ENCODE peak calls at places on chromosomes 4 and X, in six cellular contexts. One of them, this sample, is unnamed.
A peak's percentile ranks its signal among the peaks of the same experiment; 100 is the strongest.

GRCh38 chr4:84938316-84938715 is 28.2 kb downstream of the WDFY3 start:
- DNase-seq in IMR-90: peak; percentile 68
- DNase-seq in mesendoderm: no peak
- DNase-seq in heart right ventricle: peak; percentile 18
- DNase-seq in mucosa of descending colon: no peak
- DNase-seq in cardiac muscle cell: peak; percentile 78
- DNase-seq in this sample: no peak

GRCh38 chr4:24867766-24868296 is 45.0 kb downstream of the CCDC149 start:
- DNase-seq in IMR-90: no peak
- DNase-seq in mesendoderm: no peak
- DNase-seq in heart right ventricle: no peak
- DNase-seq in mucosa of descending colon: no peak
- DNase-seq in cardiac muscle cell: no peak
- DNase-seq in this sample: no peak

GRCh38 chr4:182448281-182449151 is 205.3 kb downstream of the TENM3 start:
- DNase-seq in IMR-90: peak; percentile 93
- DNase-seq in mesendoderm: peak; percentile 97
- DNase-seq in heart right ventricle: peak; percentile 80
- DNase-seq in mucosa of descending colon: peak; percentile 75
- DNase-seq in cardiac muscle cell: peak; percentile 93
- DNase-seq in this sample: peak; percentile 94

GRCh38 chr4:157014621-157015591 is 43.3 kb upstream of the PDGFC start:
- DNase-seq in IMR-90: peak; percentile 96
- DNase-seq in mesendoderm: peak; percentile 77
- DNase-seq in heart right ventricle: no peak
- DNase-seq in mucosa of descending colon: no peak
- DNase-seq in cardiac muscle cell: peak; percentile 92
- DNase-seq in this sample: no peak

GRCh38 chrX:143095841-143096240 is 70.1 kb downstream of the SPANXN4 start:
- DNase-seq in IMR-90: no peak
- DNase-seq in mesendoderm: no peak
- DNase-seq in heart right ventricle: no peak
- DNase-seq in mucosa of descending colon: no peak
- DNase-seq in cardiac muscle cell: no peak
- DNase-seq in this sample: no peak

GRCh38 chrX:120244735-120245498 is 5.7 kb upstream of the ZBTB33 start:
- DNase-seq in IMR-90: peak; percentile 71
- DNase-seq in mesendoderm: peak; percentile 92
- DNase-seq in heart right ventricle: peak; percentile 78
- DNase-seq in mucosa of descending colon: peak; percentile 75
- DNase-seq in cardiac muscle cell: peak; percentile 89
- DNase-seq in this sample: peak; percentile 83

GRCh38 chr4:145888393-145888792 is 50.2 kb downstream of the ZNF827 start:
- DNase-seq in IMR-90: no peak
- DNase-seq in mesendoderm: peak; percentile 82
- DNase-seq in heart right ventricle: no peak
- DNase-seq in mucosa of descending colon: no peak
- DNase-seq in cardiac muscle cell: no peak
- DNase-seq in this sample: no peak

GRCh38 chr4:66842401-66842800 is 702.9 kb downstream of the CENPC start:
- DNase-seq in IMR-90: no peak
- DNase-seq in mesendoderm: no peak
- DNase-seq in heart right ventricle: no peak
- DNase-seq in mucosa of descending colon: no peak
- DNase-seq in cardiac muscle cell: no peak
- DNase-seq in this sample: no peak

GRCh38 chr4:174318829-174319764 is 35.4 kb downstream of the CEP44 start:
- DNase-seq in IMR-90: peak; percentile 46
- DNase-seq in mesendoderm: peak; percentile 66
- DNase-seq in heart right ventricle: no peak
- DNase-seq in mucosa of descending colon: peak; percentile 13
- DNase-seq in cardiac muscle cell: peak; percentile 59
- DNase-seq in this sample: peak; percentile 53

GRCh38 chr4:1883583-1883982 is 12.4 kb downstream of the NSD2 start:
- DNase-seq in IMR-90: no peak
- DNase-seq in mesendoderm: no peak
- DNase-seq in heart right ventricle: no peak
- DNase-seq in mucosa of descending colon: no peak
- DNase-seq in cardiac muscle cell: peak; percentile 17
- DNase-seq in this sample: no peak

GRCh38 chrX:989959-990510 is 222.4 kb downstream of the CRLF2 start:
- DNase-seq in IMR-90: peak; percentile 56
- DNase-seq in mesendoderm: peak; percentile 70
- DNase-seq in heart right ventricle: peak; percentile 78
- DNase-seq in mucosa of descending colon: peak; percentile 8
- DNase-seq in cardiac muscle cell: peak; percentile 61
- DNase-seq in this sample: no peak

DNA sequence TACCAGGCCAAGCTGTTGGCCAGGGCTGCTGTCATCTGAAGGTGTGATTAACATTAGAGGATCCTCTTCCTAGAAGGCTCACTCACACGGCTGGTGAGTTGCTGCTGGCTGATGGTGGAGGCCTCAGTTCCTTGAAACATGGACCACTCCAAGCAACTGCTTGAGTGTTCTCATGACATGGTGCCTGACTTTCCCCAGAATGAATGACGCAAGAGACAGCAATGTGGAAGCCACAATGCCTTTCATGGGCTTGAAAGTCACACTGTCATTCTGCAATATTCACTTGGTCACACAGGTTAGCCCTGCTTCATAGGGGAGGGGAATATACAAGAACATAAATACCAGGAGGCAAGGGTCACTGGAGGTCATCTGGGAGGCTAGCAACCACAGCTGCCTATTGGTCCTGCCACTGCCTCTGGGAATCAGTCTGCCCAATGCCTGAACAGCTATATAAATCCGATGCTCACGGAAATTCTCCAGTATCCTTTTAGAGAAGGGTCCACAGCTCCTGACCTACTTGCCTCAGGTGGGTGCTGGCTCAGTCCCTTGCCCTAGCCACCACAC is 97.1 kb upstream of the MAML3 start:
- DNase-seq in IMR-90: no peak
- DNase-seq in mesendoderm: peak; percentile 80
- DNase-seq in heart right ventricle: no peak
- DNase-seq in mucosa of descending colon: no peak
- DNase-seq in cardiac muscle cell: no peak
- DNase-seq in this sample: no peak
- H3K4me1 ChIP-seq in IMR-90: peaks cover 11% of the 10 kb centered on the region
- H3K4me1 ChIP-seq in mesendoderm: peaks cover 18% of the 10 kb centered on the region
- H3K4me1 ChIP-seq in heart right ventricle: peaks cover 40% of the 10 kb centered on the region
- H3K4me1 ChIP-seq in mucosa of descending colon: peaks cover 3% of the 10 kb centered on the region
- H3K4me1 ChIP-seq in cardiac muscle cell: peaks cover 37% of the 10 kb centered on the region
- H3K4me1 ChIP-seq in this sample: peaks cover 13% of the 10 kb centered on the region

DNA sequence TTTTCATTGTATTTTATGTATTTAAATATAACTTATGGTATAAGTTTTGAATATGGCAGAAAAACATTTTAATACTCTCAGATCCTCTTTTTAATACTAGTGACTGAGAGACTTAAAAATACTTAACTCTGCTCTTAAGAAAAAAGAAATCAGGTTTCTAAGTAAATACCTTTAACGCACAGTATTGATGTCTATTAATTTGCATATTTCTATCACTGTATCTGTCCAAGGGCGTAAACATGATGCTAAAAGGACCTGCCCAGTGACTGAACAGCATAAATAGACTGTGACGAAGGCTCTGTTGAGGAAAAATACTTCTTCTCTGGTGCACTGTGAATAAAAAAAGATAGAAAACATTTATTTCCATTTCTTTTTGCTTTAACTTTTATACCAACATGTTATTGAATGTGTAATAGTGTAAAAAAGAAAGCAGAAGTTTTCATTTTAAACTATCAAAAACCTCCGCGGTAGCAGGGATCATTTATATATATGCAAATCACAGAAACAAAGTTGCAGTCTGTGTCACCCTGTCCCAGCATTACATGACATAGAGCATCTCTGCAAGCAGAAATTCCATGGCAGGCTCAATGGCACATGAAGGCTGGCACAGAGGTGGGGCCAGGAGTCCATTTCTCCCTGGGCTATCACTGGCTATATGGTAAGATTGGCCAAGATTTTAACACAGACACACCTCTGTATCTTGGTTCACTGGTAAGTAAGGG is 75.5 kb downstream of the ZAR1 start:
- DNase-seq in IMR-90: no peak
- DNase-seq in mesendoderm: no peak
- DNase-seq in heart right ventricle: no peak
- DNase-seq in mucosa of descending colon: no peak
- DNase-seq in cardiac muscle cell: no peak
- DNase-seq in this sample: no peak
- H3K36me3 ChIP-seq in IMR-90: peaks cover 22% of the 10 kb centered on the region
- H3K36me3 ChIP-seq in mesendoderm: no peaks in the 10 kb centered on the region
- H3K36me3 ChIP-seq in heart right ventricle: peaks cover 97% of the 10 kb centered on the region
- H3K36me3 ChIP-seq in mucosa of descending colon: peaks cover 17% of the 10 kb centered on the region
- H3K36me3 ChIP-seq in cardiac muscle cell: peaks cover 44% of the 10 kb centered on the region
- H3K36me3 ChIP-seq in this sample: peaks cover 3% of the 10 kb centered on the region

GRCh38 chr4:8893227-8893623 is 21.6 kb upstream of the HMX1 start:
- DNase-seq in IMR-90: no peak
- DNase-seq in mesendoderm: no peak
- DNase-seq in heart right ventricle: no peak
- DNase-seq in mucosa of descending colon: no peak
- DNase-seq in cardiac muscle cell: no peak
- DNase-seq in this sample: no peak
- H3K4me3 ChIP-seq in IMR-90: no peak overlapping the region
- H3K4me3 ChIP-seq in mesendoderm: no peak overlapping the region
- H3K4me3 ChIP-seq in heart right ventricle: no peak overlapping the region
- H3K4me3 ChIP-seq in mucosa of descending colon: no peak overlapping the region
- H3K4me3 ChIP-seq in cardiac muscle cell: no peak overlapping the region
- H3K4me3 ChIP-seq in this sample: no peak overlapping the region

DNA sequence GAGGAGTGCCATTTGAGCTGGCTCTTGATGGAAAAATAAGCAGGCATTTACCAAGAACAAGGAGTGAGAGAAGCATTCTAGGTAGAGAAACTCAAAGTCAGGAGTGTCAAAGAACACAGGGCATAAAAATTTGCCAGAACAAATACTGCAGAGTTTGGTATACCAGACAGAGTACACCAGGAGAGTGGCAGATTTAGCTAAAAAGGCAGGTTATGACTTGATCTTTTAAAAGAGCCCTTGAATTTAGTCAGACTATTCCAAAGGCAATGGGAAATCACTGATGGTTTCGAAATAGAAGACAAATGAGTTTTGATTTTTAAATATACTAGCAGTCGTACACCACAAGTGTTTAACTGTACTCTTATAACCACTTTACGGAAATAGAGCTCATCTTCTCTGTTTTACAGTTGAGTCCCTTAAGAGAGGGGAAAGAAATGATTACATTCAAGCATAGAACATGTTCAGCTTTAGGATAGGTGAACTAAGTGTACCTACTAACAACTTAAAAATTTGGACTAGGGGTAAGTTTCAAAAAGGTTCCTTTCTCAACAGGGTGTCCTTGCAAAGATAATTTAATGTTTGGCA is 10.2 kb downstream of the UBE2D3 start:
- DNase-seq in IMR-90: no peak
- DNase-seq in mesendoderm: no peak
- DNase-seq in heart right ventricle: no peak
- DNase-seq in mucosa of descending colon: no peak
- DNase-seq in cardiac muscle cell: no peak
- DNase-seq in this sample: no peak
- H3K4me1 ChIP-seq in IMR-90: peaks cover 2% of the 10 kb centered on the region
- H3K4me1 ChIP-seq in mesendoderm: no peaks in the 10 kb centered on the region
- H3K4me1 ChIP-seq in heart right ventricle: peaks cover 100% of the 10 kb centered on the region
- H3K4me1 ChIP-seq in mucosa of descending colon: peaks cover 60% of the 10 kb centered on the region
- H3K4me1 ChIP-seq in cardiac muscle cell: peaks cover 55% of the 10 kb centered on the region
- H3K4me1 ChIP-seq in this sample: peaks cover 58% of the 10 kb centered on the region

GRCh38 chr4:3177905-3178304 is 71.1 kb upstream of the MSANTD1 start:
- DNase-seq in IMR-90: no peak
- DNase-seq in mesendoderm: no peak
- DNase-seq in heart right ventricle: no peak
- DNase-seq in mucosa of descending colon: no peak
- DNase-seq in cardiac muscle cell: no peak
- DNase-seq in this sample: no peak

GRCh38 chr4:3178351-3178750 is 70.6 kb upstream of the MSANTD1 start:
- DNase-seq in IMR-90: no peak
- DNase-seq in mesendoderm: no peak
- DNase-seq in heart right ventricle: no peak
- DNase-seq in mucosa of descending colon: no peak
- DNase-seq in cardiac muscle cell: no peak
- DNase-seq in this sample: no peak

GRCh38 chr4:3176625-3177229 is 72.2 kb upstream of the MSANTD1 start:
- DNase-seq in IMR-90: no peak
- DNase-seq in mesendoderm: no peak
- DNase-seq in heart right ventricle: no peak
- DNase-seq in mucosa of descending colon: peak; percentile 17
- DNase-seq in cardiac muscle cell: no peak
- DNase-seq in this sample: no peak

GRCh38 chr4:3183008-3183407 is 66.0 kb upstream of the MSANTD1 start:
- DNase-seq in IMR-90: no peak
- DNase-seq in mesendoderm: no peak
- DNase-seq in heart right ventricle: no peak
- DNase-seq in mucosa of descending colon: no peak
- DNase-seq in cardiac muscle cell: no peak
- DNase-seq in this sample: no peak

DNA sequence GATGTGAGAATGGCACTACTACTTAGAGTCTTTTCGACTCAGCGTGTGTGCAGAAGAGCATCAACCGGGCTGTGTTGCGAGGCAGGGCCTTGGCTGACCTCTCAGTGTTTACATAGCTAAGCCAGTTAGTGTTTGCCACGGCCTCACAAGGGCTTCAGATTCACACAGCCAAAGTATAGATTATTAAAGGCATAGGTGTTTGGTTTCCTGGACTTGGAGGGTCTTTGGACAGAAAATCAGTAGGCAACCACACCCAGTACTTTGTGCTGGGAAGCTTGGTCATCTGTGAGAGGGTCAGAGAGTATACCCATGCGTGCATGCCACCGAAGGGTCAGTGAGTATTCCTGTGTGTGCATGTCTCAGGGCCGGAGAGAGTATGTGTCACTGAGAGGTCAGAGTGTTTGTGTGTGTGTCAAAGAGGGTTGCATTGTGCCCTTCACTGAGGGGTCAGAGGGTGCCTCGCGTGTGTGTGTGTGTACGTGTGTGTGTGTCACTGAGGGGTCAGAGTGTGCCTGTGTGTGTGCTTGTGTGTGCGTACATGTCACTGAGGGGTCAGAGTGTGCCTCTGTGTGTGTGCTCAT is 69.7 kb upstream of the MSANTD1 start:
- DNase-seq in IMR-90: peak; percentile 41
- DNase-seq in mesendoderm: no peak
- DNase-seq in heart right ventricle: no peak
- DNase-seq in mucosa of descending colon: no peak
- DNase-seq in cardiac muscle cell: no peak
- DNase-seq in this sample: no peak
- H3K36me3 ChIP-seq in IMR-90: peaks cover 42% of the 10 kb centered on the region
- H3K36me3 ChIP-seq in mesendoderm: peaks cover 4% of the 10 kb centered on the region
- H3K36me3 ChIP-seq in heart right ventricle: peaks cover 95% of the 10 kb centered on the region
- H3K36me3 ChIP-seq in mucosa of descending colon: no peaks in the 10 kb centered on the region
- H3K36me3 ChIP-seq in cardiac muscle cell: peaks cover 5% of the 10 kb centered on the region
- H3K36me3 ChIP-seq in this sample: peaks cover 44% of the 10 kb centered on the region

This sample was measured in HAP-1.